ENCODE peak calls at places on chromosome 4, in four cellular contexts. Z is tibial nerve, J is foreskin fibroblast, U is GM12865. N is an unnamed sample.

GRCh38 chr4:164526916-164527315 is 227.0 kb upstream of the SMIM31 start:
- DNase-seq in Z (no peak), J (no peak), U (no peak), N (no peak)

GRCh38 chr4:118173126-118173525 is 138.8 kb downstream of the NDST3 start:
- DNase-seq in Z (no peak), J (no peak), U (no peak), N (no peak)

GRCh38 chr4:3673176-3673575 is 93.0 kb upstream of the ADRA2C start:
- DNase-seq in Z (no peak), J (no peak), U (no peak), N (no peak)

GRCh38 chr4:74948279-74948678 is 15.4 kb downstream of the PARM1 start:
- DNase-seq in Z (no peak), J (no peak), U (no peak), N (no peak)

GRCh38 chr4:81398379-81398778 is 73.3 kb downstream of the RASGEF1B start:
- DNase-seq in Z (no peak), J (no peak), U (no peak), N (no peak)

GRCh38 chr4:14178421-14178820 is 550.9 kb upstream of the BOD1L1 start:
- DNase-seq in Z (no peak), J (peak), U (peak), N (no peak)

GRCh38 chr4:48801016-48801715 is 21.1 kb upstream of the FRYL start:
- DNase-seq in Z (no peak), J (no peak), U (no peak), N (no peak)

GRCh38 chr4:153645183-153645582 is 38.9 kb upstream of the TLR2 start:
- DNase-seq in Z (no peak), J (no peak), U (no peak), N (no peak)

GRCh38 chr4:55398461-55398860 is 2.7 kb downstream of the TMEM165 start:
- DNase-seq in Z (no peak), J (no peak), U (no peak), N (no peak)

GRCh38 chr4:169103966-169104412 is 93.9 kb upstream of the CBR4 start:
- DNase-seq in Z (no peak), J (no peak), U (no peak), N (no peak)

GRCh38 chr4:37383579-37384229 is 139.2 kb downstream of the NWD2 start:
- DNase-seq in Z (peak), J (no peak), U (peak), N (peak)

GRCh38 chr4:133148690-133149363 is at the start of gene PCDH10:
- DNase-seq in Z (peak), J (peak), U (no peak), N (peak)

DNA sequence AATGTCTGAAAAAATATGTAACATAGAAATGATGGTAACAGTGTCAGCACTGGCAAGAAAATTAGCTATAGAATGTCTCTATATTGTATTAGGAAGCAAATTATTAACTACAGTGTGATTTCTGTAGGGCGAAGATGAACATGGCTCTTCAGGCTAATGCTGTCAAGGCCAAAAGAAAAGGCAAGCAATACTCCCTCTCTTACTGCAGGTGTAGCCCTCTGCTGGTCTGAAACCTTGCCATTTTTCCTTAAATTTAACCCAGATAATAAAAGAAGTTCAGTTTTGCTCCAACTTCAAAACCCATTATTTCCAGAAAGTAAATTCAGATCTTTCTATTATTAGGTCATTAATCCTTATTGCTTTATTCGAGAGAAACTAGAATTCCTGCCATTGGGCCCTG is 215.9 kb downstream of the LRBA start:
- DNase-seq in Z (no peak), J (no peak), U (no peak), N (no peak)
- TF ChIP-seq CTCF in Z (no peak), J (no peak), U (no peak), N (no peak)

DNA sequence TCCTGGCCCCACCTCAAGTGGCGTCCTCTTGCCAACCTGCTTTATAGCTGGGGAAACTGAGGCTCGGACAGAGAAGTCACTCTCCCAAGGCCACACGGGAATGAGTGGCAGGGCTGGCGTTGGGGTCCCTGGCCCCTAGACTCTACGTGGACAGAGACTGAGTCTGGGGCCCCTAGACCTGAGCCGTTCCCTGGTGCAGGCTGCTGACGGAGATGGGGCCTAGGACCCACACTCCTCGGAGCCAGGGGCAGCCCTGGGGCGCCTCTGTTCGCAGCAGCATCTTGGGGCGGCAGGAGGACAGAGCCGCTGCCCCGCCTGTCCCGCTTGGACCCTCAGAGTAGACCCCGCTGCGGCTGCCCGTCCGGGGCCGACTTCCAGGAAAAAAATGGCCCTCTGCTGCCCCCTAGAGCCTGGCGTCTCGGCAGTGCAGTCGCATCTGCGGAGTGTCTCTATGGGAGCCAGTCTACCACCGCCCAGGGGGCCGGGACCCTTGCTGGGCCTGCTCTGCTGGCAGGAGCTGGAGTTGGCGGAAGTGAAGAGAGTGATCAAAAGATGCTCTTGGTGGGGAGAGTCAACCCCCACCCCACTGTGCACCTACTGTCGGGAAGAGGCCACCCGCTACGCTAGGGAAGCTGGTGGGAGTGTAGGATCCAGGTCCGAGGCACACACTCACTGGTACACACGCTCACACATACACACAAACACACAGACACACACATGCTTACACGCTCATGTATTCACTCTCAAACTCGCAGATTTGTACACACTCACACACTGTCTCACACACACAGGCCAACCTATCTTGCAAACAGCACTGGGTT is 220.1 kb downstream of the AFAP1 start:
- DNase-seq in Z (peak), J (peak), U (peak), N (peak)
- TF ChIP-seq CTCF in Z (peak), J (peak), U (peak), N (peak)

GRCh38 chr4:8547108-8547911 is 32.9 kb upstream of the GPR78 start:
- DNase-seq in Z (no peak), J (no peak), U (peak), N (peak)
- TF ChIP-seq CTCF in Z (no peak), J (peak), U (peak), N (peak)

DNA sequence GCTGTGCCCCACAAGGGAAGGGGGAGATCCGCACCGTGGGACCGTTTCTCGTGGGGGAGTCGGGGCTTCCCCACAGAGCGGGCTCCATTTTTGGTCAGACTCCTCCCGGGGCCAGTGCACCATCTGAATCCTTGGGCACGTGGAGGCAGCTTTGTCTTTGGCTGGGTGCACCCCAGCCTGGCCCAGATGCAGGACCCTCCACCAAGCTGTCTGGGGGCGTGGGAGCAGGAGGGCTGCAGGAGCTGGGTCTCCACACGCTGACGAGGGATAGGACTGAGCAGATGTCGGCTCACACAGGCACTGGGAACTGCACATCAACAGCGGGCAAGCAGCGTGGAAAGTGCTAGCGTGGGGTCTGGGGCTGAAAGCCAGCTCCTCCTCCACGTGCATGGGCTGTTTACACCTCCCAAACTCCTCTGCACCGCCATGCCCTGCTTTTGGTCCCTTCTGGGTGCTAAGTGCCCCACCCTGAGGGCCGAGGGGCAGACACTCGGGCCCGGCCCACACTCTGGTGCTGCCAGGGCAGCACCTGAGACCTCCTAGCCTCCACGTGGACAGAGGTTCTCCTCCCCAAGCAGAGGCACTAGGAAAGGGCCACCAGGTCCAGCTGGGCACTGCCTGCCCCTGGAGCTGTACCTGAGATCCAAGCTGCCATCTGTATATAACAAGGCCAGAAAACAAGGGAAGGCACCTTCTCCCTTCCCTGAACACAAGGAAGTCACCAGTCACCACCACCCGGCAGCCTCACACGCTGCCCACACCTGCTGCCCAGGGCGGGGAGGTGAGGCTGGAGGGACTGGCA is 13.8 kb downstream of the DGKQ start:
- DNase-seq in Z (no peak), J (no peak), U (no peak), N (no peak)
- TF ChIP-seq CTCF in Z (no peak), J (no peak), U (no peak), N (no peak)

DNA sequence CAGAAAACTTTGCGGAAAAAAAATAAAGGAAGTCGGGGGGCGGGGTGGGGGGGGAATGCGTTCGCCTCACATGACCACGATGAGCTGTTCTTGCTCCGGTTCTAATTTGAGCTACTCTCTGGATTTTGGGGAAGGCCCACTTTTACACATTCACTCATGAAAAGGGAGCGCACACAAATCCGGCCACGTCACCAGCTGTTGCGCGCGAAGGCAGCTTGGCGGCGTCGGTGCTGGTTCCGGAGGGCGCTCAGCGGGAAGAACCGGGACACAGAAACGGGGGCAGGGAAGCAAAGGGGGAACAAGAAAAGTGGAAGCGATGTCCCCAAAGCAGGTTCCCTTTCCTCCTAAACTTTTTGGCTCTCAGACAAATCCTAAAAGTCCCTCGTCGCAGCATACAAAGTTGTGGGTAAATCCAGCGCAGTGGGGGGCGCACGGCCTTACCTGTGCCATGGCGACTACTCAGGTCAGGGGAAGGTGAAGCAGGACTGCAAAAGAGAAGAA is 590 bp downstream of the ANXA5 start:
- DNase-seq in Z (peak), J (peak), U (peak), N (peak)
- TF ChIP-seq CTCF in Z (peak), J (peak), U (no peak), N (no peak)

DNA sequence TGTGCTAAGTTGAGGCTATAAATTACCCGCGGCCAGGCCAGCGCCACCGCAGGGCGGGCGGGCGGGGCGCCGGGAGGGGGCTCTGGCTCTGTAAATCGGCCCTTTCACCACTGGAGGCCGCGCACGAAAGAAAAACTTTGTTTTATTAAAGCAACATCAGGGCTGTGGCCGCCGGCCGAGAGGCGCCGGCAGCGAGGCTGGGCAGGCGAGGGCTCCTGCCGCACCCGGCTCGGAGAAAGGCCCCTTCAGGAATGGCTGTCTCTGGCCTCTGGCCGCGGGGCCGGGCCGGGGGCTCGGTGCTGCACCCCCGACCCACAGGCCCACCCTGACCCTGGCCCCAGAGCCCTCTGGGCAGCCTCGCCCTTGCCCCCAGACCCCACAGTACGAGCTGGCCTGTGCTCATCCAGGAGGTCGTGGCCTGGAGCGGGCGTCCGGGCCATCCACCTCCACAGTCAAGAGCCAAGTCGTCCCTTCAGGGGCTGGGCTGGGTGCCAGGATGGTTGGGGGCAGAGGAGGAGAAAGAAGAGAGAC is 29.5 kb upstream of the FGFR3 start:
- DNase-seq in Z (peak), J (peak), U (no peak), N (peak)
- TF ChIP-seq CTCF in Z (no peak), J (no peak), U (no peak), N (no peak)

GRCh38 chr4:140626982-140627381 is 58.2 kb upstream of the UCP1 start:
- DNase-seq in Z (no peak), J (no peak), U (no peak), N (no peak)
- TF ChIP-seq CTCF in Z (no peak), J (peak), U (no peak), N (no peak)

GRCh38 chr4:19850909-19851308 is 400.8 kb upstream of the SLIT2 start:
- DNase-seq in Z (no peak), J (peak), U (no peak), N (no peak)
- TF ChIP-seq CTCF in Z (no peak), J (peak), U (no peak), N (no peak)

GRCh38 chr4:94571301-94571700 is 119.6 kb downstream of the PDLIM5 start:
- DNase-seq in Z (no peak), J (no peak), U (no peak), N (no peak)
- TF ChIP-seq CTCF in Z (no peak), J (no peak), U (no peak), N (no peak)